ENCODE peak calls at places on chromosomes 11 and 22, in ten cellular contexts. Q, K, L, I, O, E, W, M, Z and R are unnamed samples.

GRCh38 chr11:34502949-34503348 is 10.6 kb downstream of the ELF5 start:
- DNase-seq in Q (peak), K (no peak), L (no peak), I (no peak), O (no peak), E (no peak), W (no peak), M (peak), Z (no peak), R (no peak)

GRCh38 chr11:120404495-120404894 is 68.3 kb downstream of the ARHGEF12 start:
- DNase-seq in Q (no peak), K (no peak), L (no peak), I (no peak), O (no peak), E (no peak), W (no peak), M (no peak), Z (no peak), R (no peak)

GRCh38 chr11:11387201-11387600 is 34.2 kb upstream of the CSNK2A3 start:
- DNase-seq in Q (no peak), K (no peak), L (no peak), I (no peak), O (no peak), E (no peak), W (no peak), M (no peak), Z (no peak), R (no peak)

GRCh38 chr22:21755855-21756284 is 20.3 kb upstream of the YPEL1 start:
- DNase-seq in Q (peak), K (no peak), L (peak), I (peak), O (no peak), E (peak), W (no peak), M (peak), Z (no peak), R (no peak)

GRCh38 chr11:97110376-97110775 is 720.6 kb downstream of the JRKL start:
- DNase-seq in Q (no peak), K (no peak), L (peak), I (no peak), O (no peak), E (no peak), W (no peak), M (no peak), Z (no peak), R (no peak)

GRCh38 chr11:102560555-102561011 is 30.0 kb upstream of the MMP7 start:
- DNase-seq in Q (peak), K (peak), L (peak), I (peak), O (no peak), E (no peak), W (peak), M (peak), Z (peak), R (peak)

GRCh38 chr11:67376022-67376386 is 2.6 kb upstream of the CLCF1 start:
- DNase-seq in Q (no peak), K (no peak), L (no peak), I (no peak), O (no peak), E (no peak), W (no peak), M (no peak), Z (no peak), R (no peak)

GRCh38 chr11:75105462-75105925 is 8.8 kb upstream of the OR2AT4 start:
- DNase-seq in Q (peak), K (no peak), L (no peak), I (no peak), O (peak), E (peak), W (no peak), M (peak), Z (no peak), R (no peak)

GRCh38 chr11:94876222-94876621 is 97.1 kb downstream of the CWC15 start:
- DNase-seq in Q (no peak), K (no peak), L (no peak), I (no peak), O (no peak), E (no peak), W (no peak), M (no peak), Z (no peak), R (no peak)

GRCh38 chr22:36641902-36642640 is 61.5 kb downstream of the CACNG2 start:
- DNase-seq in Q (peak), K (no peak), L (peak), I (peak), O (no peak), E (no peak), W (no peak), M (peak), Z (no peak), R (no peak)

GRCh38 chr11:12019337-12019736 is 10.9 kb upstream of the DKK3 start:
- DNase-seq in Q (no peak), K (peak), L (no peak), I (no peak), O (no peak), E (peak), W (no peak), M (peak), Z (no peak), R (no peak)

GRCh38 chr22:46617250-46618103 is 2.7 kb upstream of the GRAMD4 start:
- DNase-seq in Q (no peak), K (no peak), L (no peak), I (peak), O (no peak), E (no peak), W (no peak), M (peak), Z (no peak), R (no peak)

GRCh38 chr22:17631076-17631565 is 2.6 kb upstream of the ATP6V1E1 start:
- DNase-seq in Q (no peak), K (no peak), L (no peak), I (no peak), O (no peak), E (no peak), W (no peak), M (no peak), Z (no peak), R (no peak)

GRCh38 chr11:133809525-133810178 is 35.7 kb downstream of the SPATA19 start:
- DNase-seq in Q (peak), K (no peak), L (no peak), I (no peak), O (no peak), E (no peak), W (no peak), M (peak), Z (no peak), R (no peak)